ENCODE peak calls at places on chromosomes 12 and 14, in nine cellular contexts. Y is activated effector memory CD4-positive, alpha-beta T cell treated with Interleukin-2 at 50 U/mL for 16 hours; N is activated CD8-positive, alpha-beta memory T cell treated with anti-CD3 and anti-CD28 coated beads for 1 hour; V is GM20000; I is non-pigmented ciliary epithelial cell; S is COLO829; X is stimulated activated CD4-positive, alpha-beta T cell treated with anti-CD3 and anti-CD28 coated beads, Interleukin-1b, Interleukin-23, amount 100 ng/mL, for 24 hours; P is CD8-positive, alpha-beta T cell; R is cardiac fibroblast. D is an unnamed sample.

GRCh38 chr12:84826925-84827324 is 85.7 kb downstream of the SLC6A15 start:
- DNase-seq in Y (no peak), N (no peak), V (no peak), I (no peak), S (no peak), X (no peak), P (no peak), R (no peak), D (no peak)

GRCh38 chr14:50666772-50667490 is 1.2 kb downstream of the SAV1 start:
- DNase-seq in Y (peak; percentile 8), N (no peak), V (no peak), I (no peak), S (no peak), X (no peak), P (no peak), R (peak; percentile 77), D (no peak)

GRCh38 chr12:132429932-132430643 is 59.9 kb upstream of the FBRSL1 start:
- DNase-seq in Y (peak; percentile 52), N (peak; percentile 21), V (peak; percentile 85), I (no peak), S (no peak), X (peak; percentile 19), P (peak; percentile 42), R (peak; percentile 27), D (peak; percentile 68)

GRCh38 chr14:22333408-22334274 is 255.4 kb downstream of the DAD1 start:
- DNase-seq in Y (no peak), N (no peak), V (no peak), I (no peak), S (peak; percentile 72), X (no peak), P (no peak), R (peak; percentile 39), D (no peak)

GRCh38 chr14:50954811-50955372 is 10.6 kb upstream of the PYGL start:
- DNase-seq in Y (no peak), N (no peak), V (peak; percentile 70), I (peak; percentile 52), S (peak; percentile 48), X (no peak), P (no peak), R (peak; percentile 79), D (no peak)

GRCh38 chr14:75279739-75280447 is 1.3 kb downstream of the FOS start:
- DNase-seq in Y (no peak), N (no peak), V (no peak), I (no peak), S (no peak), X (no peak), P (no peak), R (peak; percentile 75), D (no peak)

GRCh38 chr14:81682134-81682533 is 148.5 kb upstream of the SEL1L start:
- DNase-seq in Y (no peak), N (no peak), V (no peak), I (no peak), S (no peak), X (no peak), P (no peak), R (no peak), D (no peak)

GRCh38 chr12:71721781-71722511 is 32.7 kb upstream of the RAB21 start:
- DNase-seq in Y (no peak), N (no peak), V (no peak), I (no peak), S (no peak), X (no peak), P (no peak), R (peak; percentile 20), D (no peak)

GRCh38 chr12:29216797-29217583 is 67.9 kb downstream of the FAR2 start:
- DNase-seq in Y (no peak), N (no peak), V (no peak), I (no peak), S (peak; percentile 65), X (no peak), P (no peak), R (peak; percentile 81), D (no peak)